ENCODE peak calls at places on chromosomes 12 and 14, in seven cellular contexts. F is heart right ventricle; S is left ventricle myocardium inferior; J is CD8-positive, alpha-beta T cell; I is GM23248; Z is Panc1; C is lung. R is an unnamed sample. For H3K9me3, the result is how much of the 10 kb centered on the place peaks cover.

GRCh38 chr14:65255583-65256443 is 153.5 kb upstream of the MAX start:
- DNase-seq in F (no peak), S (no peak), J (peak), I (no peak), Z (no peak), C (peak), R (no peak)

GRCh38 chr14:68144051-68144681 is 324.6 kb downstream of the RAD51B start:
- DNase-seq in F (peak), S (no peak), J (no peak), I (peak), Z (no peak), C (no peak), R (peak)

GRCh38 chr14:64966976-64967375 is 5.2 kb downstream of the RAB15 start:
- DNase-seq in F (no peak), S (no peak), J (no peak), I (no peak), Z (no peak), C (peak), R (no peak)

GRCh38 chr12:55682087-55682796 is 25.5 kb downstream of the ITGA7 start:
- DNase-seq in F (no peak), S (no peak), J (no peak), I (no peak), Z (no peak), C (no peak), R (no peak)

GRCh38 chr12:19482551-19483109 is 43.3 kb downstream of the AEBP2 start:
- DNase-seq in F (peak), S (no peak), J (peak), I (no peak), Z (no peak), C (no peak), R (no peak)

GRCh38 chr14:90576581-90576980 is 179.8 kb downstream of the CALM1 start:
- DNase-seq in F (no peak), S (no peak), J (no peak), I (peak), Z (no peak), C (no peak), R (no peak)

GRCh38 chr12:13383379-13383778 is 186.9 kb downstream of the EMP1 start:
- DNase-seq in F (no peak), S (no peak), J (no peak), I (no peak), Z (no peak), C (peak), R (no peak)

GRCh38 chr12:82650627-82651337 is 35.9 kb upstream of the TMTC2 start:
- DNase-seq in F (peak), S (peak), J (peak), I (peak), Z (peak), C (no peak), R (no peak)

DNA sequence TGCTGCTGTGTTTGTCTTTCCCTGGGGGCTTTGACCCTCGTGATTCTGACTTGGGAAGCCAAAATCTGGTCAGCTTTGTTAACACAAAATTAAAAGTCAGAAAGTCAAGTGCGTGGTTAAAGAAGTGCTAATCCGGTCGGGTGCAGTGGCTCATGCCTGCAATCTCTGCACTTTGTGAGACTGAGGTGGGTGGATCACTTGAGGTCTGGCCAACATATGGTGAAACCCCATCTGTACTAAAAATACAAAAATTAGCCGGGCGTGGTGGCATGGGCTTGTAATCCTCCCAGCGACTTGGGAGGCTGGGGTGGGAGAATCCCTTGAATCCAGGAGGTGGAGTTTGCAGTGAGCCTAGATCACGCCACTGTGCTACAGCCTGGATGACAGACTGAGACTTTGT is 844.6 kb downstream of the VRK1 start:
- DNase-seq in F (no peak), S (no peak), J (no peak), I (no peak), Z (no peak), C (no peak), R (no peak)
- H3K9me3 ChIP-seq in F (under half), S (under half), J (under half), I (under half), Z (under half), C (under half), R (under half)

GRCh38 chr12:32756476-32757158 is 920 bp upstream of the YARS2 start:
- DNase-seq in F (no peak), S (no peak), J (no peak), I (no peak), Z (no peak), C (no peak), R (no peak)
- H3K4me3 ChIP-seq in F (peak), S (peak), J (no peak), I (peak), Z (peak), C (no peak), R (no peak)

GRCh38 chr12:22828059-22828458 is 203.1 kb downstream of the ETNK1 start:
- DNase-seq in F (no peak), S (no peak), J (no peak), I (no peak), Z (no peak), C (no peak), R (no peak)
- H3K9me3 ChIP-seq in F (under half), S (under half), J (under half), I (under half), Z (under half), C (under half), R (under half)

DNA sequence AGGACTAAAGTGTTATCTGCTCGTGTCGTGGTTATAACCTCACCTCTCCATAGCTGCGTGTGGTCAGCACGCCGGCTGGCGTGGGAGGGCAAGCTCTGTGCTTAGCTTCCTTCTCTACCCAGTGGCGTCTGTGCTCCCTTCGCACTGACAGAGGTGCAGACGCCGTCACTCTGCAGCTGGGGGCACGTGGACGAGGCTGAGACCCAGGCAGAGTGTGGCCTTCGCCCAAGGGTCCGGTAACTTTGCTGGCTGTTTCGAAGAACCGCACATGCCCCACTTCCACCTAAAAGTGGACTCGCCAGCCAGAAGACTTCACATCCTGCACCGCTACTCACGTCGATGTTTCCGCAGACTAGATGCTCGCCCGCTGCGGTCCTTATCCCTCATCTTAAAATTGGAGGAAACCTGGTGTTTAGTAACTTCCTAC is 35.9 kb upstream of the DYNC1H1 start:
- DNase-seq in F (no peak), S (no peak), J (no peak), I (no peak), Z (no peak), C (no peak), R (no peak)
- H3K4me3 ChIP-seq in F (no peak), S (no peak), J (no peak), I (no peak), Z (no peak), C (no peak), R (no peak)

GRCh38 chr12:132215644-132215989 is 71.4 kb downstream of the NOC4L start:
- DNase-seq in F (no peak), S (no peak), J (no peak), I (no peak), Z (no peak), C (no peak), R (no peak)
- H3K9me3 ChIP-seq in F (under half), S (under half), J (under half), I (under half), Z (under half), C (under half), R (under half)

DNA sequence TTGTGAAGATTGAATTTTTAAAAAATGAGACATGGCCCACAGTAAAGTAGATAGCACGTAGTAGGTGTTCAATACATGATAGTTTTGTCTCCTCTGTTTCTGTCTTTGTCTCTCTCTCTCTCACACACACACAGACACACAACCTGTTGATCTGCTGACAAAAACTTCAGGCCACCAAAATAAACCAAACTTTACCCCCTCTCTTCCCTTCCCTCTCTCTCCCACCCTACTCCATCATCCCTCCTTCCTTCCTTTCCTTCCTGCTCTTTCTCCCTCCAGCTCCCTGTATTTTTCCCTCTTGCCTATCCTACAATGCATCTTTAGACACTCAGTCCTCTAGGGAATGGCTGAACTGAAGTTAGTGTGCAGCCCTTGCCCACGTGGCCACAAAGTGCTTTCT is 75.0 kb downstream of the WSCD2 start:
- DNase-seq in F (no peak), S (no peak), J (no peak), I (no peak), Z (no peak), C (no peak), R (no peak)
- H3K4me3 ChIP-seq in F (no peak), S (no peak), J (no peak), I (no peak), Z (no peak), C (no peak), R (no peak)

GRCh38 chr12:14741942-14742341 is 45.5 kb upstream of the GUCY2C start:
- DNase-seq in F (no peak), S (no peak), J (no peak), I (no peak), Z (no peak), C (no peak), R (no peak)
- H3K9me3 ChIP-seq in F (under half), S (under half), J (under half), I (under half), Z (under half), C (under half), R (under half)

R was measured in naive thymus-derived CD4-positive, alpha-beta T cell.